ENCODE peak calls at places on chromosomes 2 and 18, in seven cellular contexts. J is M059J; M is ACHN; N is ascending aorta; V is T1000; K is memory B cell; A is activated effector memory CD4-positive, alpha-beta T cell treated with anti-CD3 and anti-CD28 coated beads, Interleukin-2, amount 50 U/mL, for 16 hours. F is an unnamed sample.

GRCh38 chr2:144469788-144470187 is 50.1 kb downstream of the ZEB2 start:
- DNase-seq in J (no peak), M (no peak), N (no peak), V (no peak), K (no peak), A (no peak), F (no peak)

GRCh38 chr2:1715184-1716012 is 28.9 kb downstream of the PXDN start:
- DNase-seq in J (no peak), M (no peak), N (peak), V (no peak), K (no peak), A (no peak), F (no peak)

GRCh38 chr18:22250591-22250996 is 81.2 kb downstream of the GATA6 start:
- DNase-seq in J (peak), M (no peak), N (no peak), V (no peak), K (no peak), A (no peak), F (no peak)

GRCh38 chr2:215728504-215729065 is 284.8 kb downstream of the MREG start:
- DNase-seq in J (peak), M (no peak), N (peak), V (peak), K (no peak), A (no peak), F (no peak)

GRCh38 chr2:86818967-86819366 is 28.3 kb upstream of the CD8A start:
- DNase-seq in J (no peak), M (no peak), N (no peak), V (no peak), K (no peak), A (no peak), F (no peak)

GRCh38 chr2:35408320-35408719 is 947.3 kb upstream of the CRIM1 start:
- DNase-seq in J (no peak), M (no peak), N (no peak), V (no peak), K (no peak), A (no peak), F (no peak)

GRCh38 chr2:15782009-15782751 is 158.2 kb upstream of the MYCN start:
- DNase-seq in J (peak), M (peak), N (no peak), V (no peak), K (no peak), A (peak), F (no peak)

GRCh38 chr2:28411956-28412609 is 19.4 kb downstream of the FOSL2 start:
- DNase-seq in J (no peak), M (no peak), N (no peak), V (no peak), K (no peak), A (peak), F (no peak)

GRCh38 chr2:63594622-63595021 is 5.9 kb downstream of the MDH1 start:
- DNase-seq in J (no peak), M (peak), N (no peak), V (no peak), K (no peak), A (no peak), F (no peak)

GRCh38 chr2:111165084-111165483 is 44.4 kb downstream of the BCL2L11 start:
- DNase-seq in J (no peak), M (no peak), N (no peak), V (no peak), K (no peak), A (no peak), F (no peak)

GRCh38 chr2:73004466-73004865 is 67.0 kb downstream of the SFXN5 start:
- DNase-seq in J (no peak), M (no peak), N (peak), V (no peak), K (no peak), A (peak), F (no peak)

GRCh38 chr2:179239194-179239593 is 25.4 kb downstream of the SESTD1 start:
- DNase-seq in J (peak), M (peak), N (no peak), V (no peak), K (no peak), A (no peak), F (no peak)